ENCODE peak calls at places on chromosomes 12 and 14, in four cellular contexts. Z, Y, R and V are unnamed samples.

GRCh38 chr12:95336387-95337067 is 118.9 kb downstream of the VEZT start:
- DNase-seq in Z (peak; percentile 12), Y (peak; percentile 90), R (no peak), V (peak; percentile 83)

GRCh38 chr14:63650336-63650952 is 8.8 kb upstream of the WDR89 start:
- DNase-seq in Z (no peak), Y (peak; percentile 22), R (peak; percentile 17), V (no peak)

GRCh38 chr12:54958048-54958658 is 26.4 kb downstream of the TESPA1 start:
- DNase-seq in Z (no peak), Y (peak; percentile 86), R (peak; percentile 44), V (peak; percentile 72)

GRCh38 chr12:53279283-53279869 is 11.3 kb downstream of the ESPL1 start:
- DNase-seq in Z (no peak), Y (no peak), R (no peak), V (no peak)

GRCh38 chr12:4108803-4109345 is 164.7 kb upstream of the CCND2 start:
- DNase-seq in Z (no peak), Y (no peak), R (no peak), V (no peak)

GRCh38 chr12:86727151-86727550 is 471.0 kb upstream of the MGAT4C start:
- DNase-seq in Z (no peak), Y (peak; percentile 71), R (no peak), V (no peak)

GRCh38 chr14:97021001-97021400 is 223.8 kb downstream of the VRK1 start:
- DNase-seq in Z (no peak), Y (no peak), R (no peak), V (no peak)

GRCh38 chr12:55966408-55967281 is at the start of gene CDK2:
- DNase-seq in Z (peak; percentile 84), Y (peak; percentile 65), R (peak; percentile 94), V (peak; percentile 97)

GRCh38 chr14:77406718-77407117 is 16.6 kb downstream of the NOXRED1 start:
- DNase-seq in Z (no peak), Y (peak; percentile 50), R (no peak), V (no peak)

GRCh38 chr12:46818654-46819053 is 7.1 kb downstream of the SLC38A4 start:
- DNase-seq in Z (no peak), Y (no peak), R (no peak), V (no peak)

GRCh38 chr12:52650520-52651081 is 1.4 kb downstream of the KRT2 start:
- DNase-seq in Z (no peak), Y (no peak), R (no peak), V (peak; percentile 36)

GRCh38 chr14:69996197-69996596 is 117.0 kb downstream of the SMOC1 start:
- DNase-seq in Z (no peak), Y (peak; percentile 26), R (no peak), V (no peak)